ENCODE peak calls at places on chromosomes 1 and 21, in seven cellular contexts. I is K562, M is HCT116, N is SK-N-SH, S is H1, K is GM12878, O is HepG2. W is an unnamed sample.

GRCh38 chr1:204837440-204838084 is 33.1 kb upstream of the NFASC start:
- DNase-seq in K (no peak), I (peak), O (peak), N (no peak), S (peak), M (no peak), W (peak)

GRCh38 chr1:111520040-111520439 is 16.6 kb upstream of the ADORA3 start:
- DNase-seq in I (no peak), M (no peak), S (no peak), O (no peak), N (no peak), K (no peak), W (no peak)

GRCh38 chr1:3249846-3250501 is 181.0 kb downstream of the PRDM16 start:
- DNase-seq in I (no peak), M (no peak), S (no peak), O (peak), N (no peak), K (no peak), W (no peak)

GRCh38 chr1:34013958-34014737 is 150.3 kb downstream of the HMGB4 start:
- DNase-seq in N (peak), I (peak), S (peak), K (no peak), M (peak), O (no peak), W (peak)

GRCh38 chr1:233151850-233152249 is 143.7 kb downstream of the PCNX2 start:
- DNase-seq in K (no peak), O (no peak), N (no peak), S (no peak), M (no peak), I (no peak), W (no peak)

GRCh38 chr1:37635309-37635902 is 714 bp upstream of the RSPO1 start:
- DNase-seq in N (no peak), S (no peak), I (no peak), O (no peak), K (no peak), M (no peak), W (no peak)

GRCh38 chr21:40881767-40882166 is 34.8 kb upstream of the DSCAM start:
- DNase-seq in S (no peak), I (no peak), O (no peak), K (no peak), M (no peak), N (no peak), W (no peak)

GRCh38 chr1:11841245-11842153 is 6.1 kb downstream of the NPPA start:
- DNase-seq in O (no peak), S (no peak), N (peak), K (no peak), I (peak), M (no peak), W (no peak)

GRCh38 chr1:1181129-1181937 is 7.7 kb downstream of the TTLL10 start:
- DNase-seq in K (no peak), M (no peak), S (no peak), O (no peak), N (peak), I (no peak), W (no peak)

GRCh38 chr21:45948576-45949141 is 32.9 kb upstream of the COL6A1 start:
- DNase-seq in M (no peak), I (peak), S (no peak), O (no peak), K (no peak), N (no peak), W (no peak)

GRCh38 chr21:46503922-46504539 is 45.3 kb downstream of the DIP2A start:
- DNase-seq in M (no peak), S (no peak), I (no peak), O (no peak), N (no peak), K (no peak), W (no peak)

GRCh38 chr1:154154534-154155181 is at the start of gene NUP210L:
- DNase-seq in O (no peak), I (no peak), S (peak), N (no peak), M (no peak), K (no peak), W (no peak)
- TF ChIP-seq JUND in O (no peak), I (no peak), S (no peak), N (no peak), M (no peak), K (no peak), W (no peak)

GRCh38 chr21:17783816-17784598 is 35.1 kb downstream of the C21orf91 start:
- DNase-seq in N (no peak), S (no peak), O (no peak), M (no peak), K (peak), I (no peak), W (no peak)
- TF ChIP-seq JUND in N (no peak), S (no peak), O (no peak), M (no peak), K (no peak), I (no peak), W (no peak)

GRCh38 chr1:63921357-63921756 is 147.5 kb downstream of the ROR1 start:
- DNase-seq in O (no peak), S (no peak), I (no peak), K (no peak), M (no peak), N (no peak), W (no peak)

GRCh38 chr1:63922848-63923247 is 149.0 kb downstream of the ROR1 start:
- DNase-seq in I (no peak), M (no peak), S (no peak), O (no peak), K (no peak), N (no peak), W (no peak)

GRCh38 chr1:63917571-63918394 is 144.0 kb downstream of the ROR1 start:
- DNase-seq in I (peak), M (peak), N (no peak), K (no peak), O (peak), S (peak), W (no peak)

GRCh38 chr1:63918395-63918945 is 144.7 kb downstream of the ROR1 start:
- DNase-seq in N (no peak), S (no peak), K (no peak), M (no peak), I (no peak), O (no peak), W (no peak)

DNA sequence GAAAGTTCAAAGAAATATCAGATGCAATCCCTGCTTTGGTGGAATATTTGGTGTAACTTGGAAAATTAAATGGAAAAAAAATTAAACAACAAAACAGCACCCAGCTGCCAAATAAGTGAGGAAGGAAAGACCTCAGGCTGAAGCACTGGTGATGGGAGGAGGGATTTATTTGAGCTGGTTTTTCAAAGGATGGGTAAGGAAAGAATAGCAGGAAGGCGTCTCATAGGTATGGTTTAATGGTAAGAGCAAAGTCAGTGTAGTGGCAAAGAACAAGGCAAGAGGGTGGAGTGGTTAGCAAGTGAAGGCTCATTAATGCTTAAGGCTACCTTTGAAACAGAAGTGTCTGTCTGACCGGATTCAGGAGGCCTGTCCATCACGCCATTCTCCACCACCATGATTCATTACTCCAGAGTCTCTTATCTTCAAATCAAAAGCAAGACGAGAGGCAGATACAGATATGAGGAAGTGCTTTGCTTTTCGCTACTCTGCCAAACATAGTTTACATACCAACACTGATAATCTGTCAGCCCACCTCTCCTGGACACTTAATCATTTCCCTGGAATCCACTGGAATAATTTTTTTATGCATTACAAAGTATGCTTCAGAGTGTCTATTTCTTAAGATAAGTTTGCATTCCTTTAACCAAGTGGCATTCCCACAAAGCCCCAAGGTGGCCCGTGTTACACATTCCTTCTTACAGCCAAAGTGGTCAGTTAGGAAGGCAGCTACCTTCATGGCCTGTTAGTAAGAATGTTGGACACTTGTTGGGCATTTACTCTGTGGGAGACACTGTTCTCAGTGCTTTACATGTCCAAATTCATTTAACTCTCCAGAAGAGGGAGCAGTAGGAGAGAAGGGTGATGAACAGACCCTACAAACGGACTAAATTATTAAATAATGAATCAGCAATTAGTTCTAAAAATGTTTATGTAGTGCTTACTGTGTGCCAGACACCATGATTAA is 146.6 kb downstream of the ROR1 start:
- DNase-seq in S (no peak), O (no peak), M (no peak), N (no peak), I (no peak), K (no peak), W (no peak)
- TF ChIP-seq JUND in S (no peak), O (no peak), M (no peak), N (peak), I (no peak), K (no peak), W (no peak)

DNA sequence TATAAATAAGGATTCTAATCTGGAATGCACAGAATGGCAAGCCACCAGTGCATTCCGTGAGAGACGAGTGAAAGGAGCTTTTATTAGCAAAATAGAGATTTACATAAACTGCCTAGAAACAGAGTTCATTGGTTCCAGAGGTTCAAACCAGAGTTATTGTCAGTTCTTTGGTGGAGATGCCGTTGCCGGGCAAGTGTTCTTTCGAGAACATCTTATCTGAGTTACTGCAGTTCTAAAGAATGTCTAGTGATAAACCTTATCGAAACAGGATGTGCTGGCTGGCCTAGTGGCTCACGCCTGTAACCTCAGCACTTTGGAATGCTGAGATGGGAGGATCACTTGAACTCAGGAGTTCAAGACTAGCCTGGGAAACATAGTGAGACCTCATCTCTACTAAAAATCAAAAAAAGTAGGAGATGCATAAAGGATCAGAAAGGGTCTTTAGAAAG is 19.8 kb upstream of the EVI5 start:
- DNase-seq in N (no peak), I (peak), K (no peak), O (peak), M (peak), S (no peak), W (peak)
- TF ChIP-seq JUND in N (peak), I (peak), K (no peak), O (no peak), M (no peak), S (no peak), W (no peak)

DNA sequence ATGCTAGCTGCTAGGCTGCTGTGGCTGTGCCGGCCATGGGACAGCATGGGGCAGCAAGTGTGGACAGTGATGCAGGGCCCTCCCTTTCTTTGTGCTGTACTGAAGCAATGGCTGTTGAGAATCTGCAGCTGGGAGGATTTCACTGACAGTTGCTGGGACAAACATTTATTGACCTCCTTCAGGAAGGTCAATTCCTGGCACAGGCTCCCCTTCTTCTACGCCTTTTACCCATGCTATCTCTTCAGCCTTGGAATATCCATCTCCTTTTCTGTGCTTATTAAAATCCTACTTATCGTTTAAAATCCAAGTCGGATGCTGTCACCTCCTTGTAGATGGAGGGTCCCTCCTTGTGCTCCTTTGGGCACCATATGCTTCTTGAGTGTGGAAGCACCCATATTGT is 213.1 kb upstream of the USP24 start:
- DNase-seq in O (no peak), M (no peak), I (no peak), K (no peak), S (no peak), N (no peak), W (no peak)
- TF ChIP-seq JUND in O (no peak), M (no peak), I (no peak), K (no peak), S (no peak), N (no peak), W (no peak)

GRCh38 chr1:86703696-86704455 is 500 bp upstream of the SH3GLB1 start:
- DNase-seq in N (no peak), S (no peak), O (peak), M (no peak), K (peak), I (peak), W (no peak)
- TF ChIP-seq JUND in N (no peak), S (no peak), O (no peak), M (no peak), K (no peak), I (no peak), W (no peak)

GRCh38 chr1:156126701-156127534 is 12.4 kb downstream of the LMNA start:
- DNase-seq in K (peak), I (no peak), N (no peak), M (peak), S (no peak), O (no peak), W (no peak)

GRCh38 chr1:156130578-156130942 is 16.0 kb downstream of the LMNA start:
- DNase-seq in I (no peak), K (no peak), O (no peak), M (no peak), S (no peak), N (no peak), W (no peak)

GRCh38 chr1:156126043-156126700 is 11.7 kb downstream of the LMNA start:
- DNase-seq in N (peak), M (peak), O (peak), K (no peak), S (peak), I (peak), W (no peak)

GRCh38 chr1:156129687-156130577 is 15.4 kb downstream of the LMNA start:
- DNase-seq in N (peak), M (peak), I (peak), K (no peak), S (peak), O (peak), W (no peak)

GRCh38 chr1:156128749-156129682 is 14.5 kb downstream of the LMNA start:
- DNase-seq in M (no peak), I (no peak), N (no peak), S (no peak), K (no peak), O (no peak), W (no peak)
- TF ChIP-seq JUND in M (no peak), I (no peak), N (no peak), S (no peak), K (no peak), O (no peak), W (no peak)